ENCODE peak calls at places on chromosomes 3 and 15, in six cellular contexts. One of them, this sample, is unnamed.
A peak's percentile ranks its signal among the peaks of the same experiment; 100 is the strongest.

GRCh38 chr3:126837773-126838172 is 133.7 kb downstream of the CHCHD6 start:
- DNase-seq in colonic mucosa: no peak
- DNase-seq in brain microvascular endothelial cell: no peak
- DNase-seq in pancreas: no peak
- DNase-seq in tibial nerve: no peak
- DNase-seq in breast epithelium: no peak
- DNase-seq in this sample: no peak

GRCh38 chr3:128624526-128625138 is 26.0 kb downstream of the RPN1 start:
- DNase-seq in tibial nerve: no peak
- DNase-seq in pancreas: no peak
- DNase-seq in brain microvascular endothelial cell: no peak
- DNase-seq in colonic mucosa: no peak
- DNase-seq in breast epithelium: no peak
- DNase-seq in this sample: no peak

GRCh38 chr3:42020681-42021307 is 58.9 kb upstream of the ULK4 start:
- DNase-seq in tibial nerve: no peak
- DNase-seq in breast epithelium: no peak
- DNase-seq in colonic mucosa: no peak
- DNase-seq in brain microvascular endothelial cell: peak; percentile 66
- DNase-seq in pancreas: no peak
- DNase-seq in this sample: peak; percentile 80

GRCh38 chr3:34675383-34676120 is 877.1 kb downstream of the PDCD6IP start:
- DNase-seq in breast epithelium: no peak
- DNase-seq in pancreas: no peak
- DNase-seq in tibial nerve: no peak
- DNase-seq in brain microvascular endothelial cell: no peak
- DNase-seq in colonic mucosa: no peak
- DNase-seq in this sample: peak; percentile 63

GRCh38 chr15:35507932-35508638 is 37.9 kb downstream of the DPH6 start:
- DNase-seq in colonic mucosa: no peak
- DNase-seq in tibial nerve: no peak
- DNase-seq in brain microvascular endothelial cell: no peak
- DNase-seq in breast epithelium: no peak
- DNase-seq in pancreas: no peak
- DNase-seq in this sample: no peak

GRCh38 chr15:69290346-69291164 is 8.2 kb upstream of the PAQR5 start:
- DNase-seq in brain microvascular endothelial cell: no peak
- DNase-seq in pancreas: no peak
- DNase-seq in tibial nerve: peak; percentile 29
- DNase-seq in colonic mucosa: peak; percentile 39
- DNase-seq in breast epithelium: no peak
- DNase-seq in this sample: peak; percentile 19

GRCh38 chr3:53616330-53616729 is 121.9 kb downstream of the CACNA1D start:
- DNase-seq in breast epithelium: no peak
- DNase-seq in colonic mucosa: no peak
- DNase-seq in tibial nerve: no peak
- DNase-seq in brain microvascular endothelial cell: no peak
- DNase-seq in pancreas: no peak
- DNase-seq in this sample: no peak

GRCh38 chr3:5304789-5305680 is 117.5 kb downstream of the EDEM1 start:
- DNase-seq in breast epithelium: no peak
- DNase-seq in tibial nerve: peak; percentile 6
- DNase-seq in brain microvascular endothelial cell: peak; percentile 20
- DNase-seq in pancreas: peak; percentile 28
- DNase-seq in colonic mucosa: peak; percentile 55
- DNase-seq in this sample: peak; percentile 57

GRCh38 chr15:61404567-61404966 is 175.5 kb upstream of the RORA start:
- DNase-seq in breast epithelium: no peak
- DNase-seq in tibial nerve: no peak
- DNase-seq in brain microvascular endothelial cell: no peak
- DNase-seq in pancreas: no peak
- DNase-seq in colonic mucosa: no peak
- DNase-seq in this sample: no peak

GRCh38 chr3:122679467-122680291 is 960 bp upstream of the PARP14 start:
- DNase-seq in brain microvascular endothelial cell: no peak
- DNase-seq in breast epithelium: peak; percentile 24
- DNase-seq in colonic mucosa: peak; percentile 53
- DNase-seq in pancreas: peak; percentile 39
- DNase-seq in tibial nerve: peak; percentile 38
- DNase-seq in this sample: no peak
- TF ChIP-seq CTCF in brain microvascular endothelial cell: no peak
- TF ChIP-seq CTCF in breast epithelium: no peak
- TF ChIP-seq CTCF in colonic mucosa: no peak
- TF ChIP-seq CTCF in pancreas: no peak
- TF ChIP-seq CTCF in tibial nerve: peak; percentile 6
- TF ChIP-seq CTCF in this sample: no peak

GRCh38 chr3:152471814-152472605 is 203.3 kb downstream of the MBNL1 start:
- DNase-seq in tibial nerve: peak; percentile 93
- DNase-seq in brain microvascular endothelial cell: peak; percentile 61
- DNase-seq in pancreas: peak; percentile 47
- DNase-seq in breast epithelium: peak; percentile 53
- DNase-seq in colonic mucosa: peak; percentile 82
- DNase-seq in this sample: peak; percentile 63
- H3K4me3 ChIP-seq in tibial nerve: peak overlapping the region; percentile 14
- H3K4me3 ChIP-seq in brain microvascular endothelial cell: peak overlapping the region; percentile 29
- H3K4me3 ChIP-seq in pancreas: no peak overlapping the region
- H3K4me3 ChIP-seq in breast epithelium: peak overlapping the region; percentile 23
- H3K4me3 ChIP-seq in colonic mucosa: peak overlapping the region; percentile 5
- H3K4me3 ChIP-seq in this sample: no peak overlapping the region

DNA sequence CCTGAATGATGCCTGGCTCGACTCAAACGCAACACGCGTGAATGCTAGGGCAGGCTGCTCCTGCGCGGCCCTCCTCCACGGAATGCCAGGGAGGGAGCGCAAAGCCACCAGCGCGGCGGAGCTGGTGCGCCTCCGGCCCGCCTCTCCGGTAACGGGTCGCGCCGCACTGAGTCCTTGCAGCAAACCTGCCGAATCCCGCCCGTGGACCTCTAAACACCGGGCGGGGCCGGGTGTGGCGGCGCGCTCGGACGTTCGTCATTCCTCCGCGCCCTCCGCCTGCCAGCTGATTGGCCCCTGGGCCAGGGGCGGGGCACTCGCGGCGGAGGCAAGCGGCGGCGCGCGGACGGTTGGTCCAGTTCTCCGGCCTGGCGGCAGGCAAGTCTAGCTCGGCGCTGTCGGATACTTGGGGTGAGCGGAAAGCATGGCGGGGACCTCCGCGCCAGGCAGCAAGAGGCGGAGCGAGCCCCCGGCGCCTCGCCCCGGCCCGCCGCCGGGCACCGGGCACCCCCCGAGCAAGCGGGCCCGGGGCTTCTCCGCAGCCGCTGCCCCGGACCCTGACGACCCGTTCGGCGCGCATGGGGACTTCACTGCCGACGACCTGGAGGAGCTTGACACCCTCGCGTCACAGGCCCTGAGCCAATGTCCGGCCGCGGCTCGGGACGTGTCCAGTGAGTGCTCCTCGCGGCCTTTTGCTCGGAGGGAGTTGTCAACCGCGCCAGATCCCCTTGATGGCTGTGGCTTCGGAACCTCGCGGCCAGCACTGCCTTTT is at the start of gene ATRIP:
- DNase-seq in brain microvascular endothelial cell: peak; percentile 77
- DNase-seq in colonic mucosa: peak; percentile 92
- DNase-seq in pancreas: peak; percentile 82
- DNase-seq in breast epithelium: peak; percentile 87
- DNase-seq in tibial nerve: peak; percentile 79
- DNase-seq in this sample: peak; percentile 89
- TF ChIP-seq CTCF in brain microvascular endothelial cell: no peak
- TF ChIP-seq CTCF in colonic mucosa: no peak
- TF ChIP-seq CTCF in pancreas: no peak
- TF ChIP-seq CTCF in breast epithelium: peak; percentile 9
- TF ChIP-seq CTCF in tibial nerve: peak; percentile 48
- TF ChIP-seq CTCF in this sample: no peak

GRCh38 chr15:76976572-76977270 is 18.2 kb upstream of the PSTPIP1 start:
- DNase-seq in pancreas: no peak
- DNase-seq in colonic mucosa: no peak
- DNase-seq in breast epithelium: no peak
- DNase-seq in tibial nerve: no peak
- DNase-seq in brain microvascular endothelial cell: no peak
- DNase-seq in this sample: no peak
- H3K4me3 ChIP-seq in pancreas: no peak overlapping the region
- H3K4me3 ChIP-seq in colonic mucosa: no peak overlapping the region
- H3K4me3 ChIP-seq in breast epithelium: no peak overlapping the region
- H3K4me3 ChIP-seq in tibial nerve: no peak overlapping the region
- H3K4me3 ChIP-seq in brain microvascular endothelial cell: no peak overlapping the region
- H3K4me3 ChIP-seq in this sample: no peak overlapping the region

This sample was measured in astrocyte of the spinal cord.